ENCODE peak calls at places on chromosomes 1 and 21, in five cellular contexts. L, C, Q, N and J are unnamed samples.

GRCh38 chr1:174912243-174912642 is 87.5 kb upstream of the CACYBP start:
- DNase-seq in L (no peak), C (no peak), Q (no peak), N (no peak), J (no peak)

GRCh38 chr1:54277451-54278355 is 77.7 kb downstream of the MRPL37 start:
- DNase-seq in L (no peak), C (no peak), Q (no peak), N (no peak), J (no peak)

GRCh38 chr1:96329121-96329520 is 392.5 kb upstream of the PTBP2 start:
- DNase-seq in L (no peak), C (no peak), Q (peak), N (peak), J (no peak)

GRCh38 chr1:39788758-39789570 is at the start of gene BMP8B:
- DNase-seq in L (peak), C (peak), Q (peak), N (no peak), J (no peak)

GRCh38 chr21:23542097-23542496 is 2065.2 kb downstream of the MRPL39 start:
- DNase-seq in L (no peak), C (no peak), Q (no peak), N (no peak), J (no peak)

GRCh38 chr1:41102208-41102607 is 80.7 kb upstream of the SLFNL1 start:
- DNase-seq in L (peak), C (peak), Q (peak), N (peak), J (peak)

GRCh38 chr1:42949312-42950145 is 9.1 kb downstream of the SLC2A1 start:
- DNase-seq in L (no peak), C (no peak), Q (peak), N (no peak), J (no peak)

GRCh38 chr21:42929969-42930368 is 4.5 kb upstream of the ERVH48-1 start:
- DNase-seq in L (no peak), C (no peak), Q (no peak), N (no peak), J (no peak)

GRCh38 chr1:21939650-21940374 is 2.7 kb upstream of the HSPG2 start:
- DNase-seq in L (peak), C (peak), Q (peak), N (peak), J (peak)

GRCh38 chr1:211705439-211706205 is 30.2 kb upstream of the NEK2 start:
- DNase-seq in L (no peak), C (no peak), Q (peak), N (peak), J (no peak)

GRCh38 chr1:229699613-229700242 is 73.7 kb downstream of the URB2 start:
- DNase-seq in L (no peak), C (peak), Q (no peak), N (no peak), J (no peak)

GRCh38 chr1:84427520-84428188 is 29.4 kb downstream of the DNASE2B start:
- DNase-seq in L (no peak), C (no peak), Q (no peak), N (peak), J (no peak)

GRCh38 chr1:20087668-20088067 is 17.7 kb downstream of the PLA2G5 start:
- DNase-seq in L (no peak), C (no peak), Q (no peak), N (no peak), J (no peak)